ENCODE peak calls at places on chromosomes 6 and 20, in ten cellular contexts. X is psoas muscle; W is CD8-positive, alpha-beta T cell; R is neural progenitor cell; Z is BE2C; J is CD8-positive, alpha-beta memory T cell; M is tibial nerve; N is GM23338; A is ascending aorta; D is right atrium auricular region. T is an unnamed sample.

GRCh38 chr6:131733376-131734016 is 22.7 kb upstream of the CTAGE9 start:
- DNase-seq in X (no peak), W (no peak), R (no peak), Z (no peak), J (no peak), M (no peak), N (no peak), A (no peak), D (no peak), T (peak; percentile 22)

GRCh38 chr20:5480824-5481600 is 164.3 kb upstream of the PROKR2 start:
- DNase-seq in X (no peak), W (no peak), R (no peak), Z (no peak), J (no peak), M (no peak), N (no peak), A (no peak), D (no peak), T (no peak)

GRCh38 chr20:25296094-25297093 is 48.5 kb downstream of the PYGB start:
- DNase-seq in X (no peak), W (no peak), R (peak; percentile 34), Z (peak; percentile 55), J (no peak), M (no peak), N (peak; percentile 47), A (no peak), D (no peak), T (no peak)

GRCh38 chr6:121216928-121217327 is 117.4 kb downstream of the TBC1D32 start:
- DNase-seq in X (no peak), W (no peak), R (no peak), Z (no peak), J (no peak), M (no peak), N (no peak), A (no peak), D (no peak), T (no peak)

GRCh38 chr20:53930651-53931504 is 139.5 kb downstream of the BCAS1 start:
- DNase-seq in X (no peak), W (no peak), R (no peak), Z (no peak), J (no peak), M (no peak), N (no peak), A (no peak), D (no peak), T (no peak)

GRCh38 chr6:135030056-135030473 is 24.6 kb downstream of the HBS1L start:
- DNase-seq in X (no peak), W (no peak), R (no peak), Z (no peak), J (no peak), M (no peak), N (no peak), A (no peak), D (no peak), T (no peak)

GRCh38 chr6:105902401-105903031 is 183.6 kb upstream of the PRDM1 start:
- DNase-seq in X (no peak), W (no peak), R (peak; percentile 63), Z (no peak), J (no peak), M (no peak), N (no peak), A (no peak), D (no peak), T (no peak)

GRCh38 chr6:135258970-135259369 is 77.9 kb downstream of the MYB start:
- DNase-seq in X (no peak), W (no peak), R (no peak), Z (no peak), J (no peak), M (no peak), N (no peak), A (no peak), D (no peak), T (no peak)

GRCh38 chr6:158566207-158566818 is 6.4 kb downstream of the TMEM181 start:
- DNase-seq in X (no peak), W (no peak), R (no peak), Z (no peak), J (no peak), M (no peak), N (no peak), A (no peak), D (no peak), T (no peak)

GRCh38 chr6:158568549-158568948 is 8.7 kb downstream of the TMEM181 start:
- DNase-seq in X (no peak), W (no peak), R (peak; percentile 29), Z (no peak), J (no peak), M (no peak), N (no peak), A (no peak), D (no peak), T (no peak)

GRCh38 chr6:158567152-158567551 is 7.3 kb downstream of the TMEM181 start:
- DNase-seq in X (no peak), W (no peak), R (no peak), Z (no peak), J (no peak), M (no peak), N (no peak), A (no peak), D (no peak), T (no peak)

GRCh38 chr6:158569036-158569435 is 9.1 kb downstream of the TMEM181 start:
- DNase-seq in X (no peak), W (no peak), R (no peak), Z (no peak), J (no peak), M (no peak), N (no peak), A (no peak), D (no peak), T (no peak)

GRCh38 chr6:158567871-158568401 is 8.0 kb downstream of the TMEM181 start:
- DNase-seq in X (no peak), W (peak; percentile 59), R (no peak), Z (no peak), J (no peak), M (no peak), N (no peak), A (no peak), D (no peak), T (no peak)
- H3K4me1 ChIP-seq in X (no peaks in the 10 kb centered on the region), W (peaks cover 46% of the 10 kb centered on the region), R (peaks cover 6% of the 10 kb centered on the region), Z (no peaks in the 10 kb centered on the region), J (peaks cover 70% of the 10 kb centered on the region), M (no peaks in the 10 kb centered on the region), N (peaks cover 3% of the 10 kb centered on the region), A (no peaks in the 10 kb centered on the region), D (no peaks in the 10 kb centered on the region), T (peaks cover 21% of the 10 kb centered on the region)

GRCh38 chr20:16729080-16729479 is 746 bp upstream of the SNRPB2 start:
- DNase-seq in X (no peak), W (no peak), R (no peak), Z (no peak), J (no peak), M (no peak), N (no peak), A (no peak), D (no peak), T (no peak)
- H3K4me3 ChIP-seq in X (peak overlapping the region; percentile 71), W (peak overlapping the region; percentile 84), R (peak overlapping the region; percentile 88), Z (peak overlapping the region; percentile 94), J (peak overlapping the region; percentile 94), M (peak overlapping the region; percentile 64), N (peak overlapping the region; percentile 97), A (peak overlapping the region; percentile 80), D (peak overlapping the region; percentile 85), T (no peak overlapping the region)

GRCh38 chr6:142802124-142802523 is 142.9 kb downstream of the HIVEP2 start:
- DNase-seq in X (peak; percentile 21), W (no peak), R (no peak), Z (no peak), J (no peak), M (no peak), N (peak; percentile 41), A (no peak), D (no peak), T (no peak)

GRCh38 chr6:142805042-142805441 is 139.9 kb downstream of the HIVEP2 start:
- DNase-seq in X (no peak), W (no peak), R (no peak), Z (no peak), J (no peak), M (no peak), N (no peak), A (no peak), D (no peak), T (no peak)

GRCh38 chr6:142804490-142804889 is 140.5 kb downstream of the HIVEP2 start:
- DNase-seq in X (no peak), W (no peak), R (no peak), Z (no peak), J (no peak), M (no peak), N (no peak), A (no peak), D (no peak), T (no peak)

GRCh38 chr6:142803027-142803426 is 141.9 kb downstream of the HIVEP2 start:
- DNase-seq in X (no peak), W (no peak), R (no peak), Z (no peak), J (no peak), M (no peak), N (no peak), A (no peak), D (no peak), T (no peak)

GRCh38 chr6:142803495-142804049 is 141.4 kb downstream of the HIVEP2 start:
- DNase-seq in X (no peak), W (no peak), R (no peak), Z (no peak), J (no peak), M (no peak), N (no peak), A (no peak), D (no peak), T (no peak)
- H3K4me1 ChIP-seq in X (peaks cover 38% of the 10 kb centered on the region), W (peaks cover 21% of the 10 kb centered on the region), R (no peaks in the 10 kb centered on the region), Z (no peaks in the 10 kb centered on the region), J (peaks cover 14% of the 10 kb centered on the region), M (no peaks in the 10 kb centered on the region), N (no peaks in the 10 kb centered on the region), A (no peaks in the 10 kb centered on the region), D (no peaks in the 10 kb centered on the region), T (no peaks in the 10 kb centered on the region)

GRCh38 chr6:43817192-43817591 is 47.2 kb downstream of the VEGFA start:
- DNase-seq in X (peak; percentile 65), W (no peak), R (peak; percentile 40), Z (peak; percentile 72), J (no peak), M (no peak), N (peak; percentile 74), A (no peak), D (no peak), T (peak; percentile 51)

GRCh38 chr6:43811101-43812099 is 41.4 kb downstream of the VEGFA start:
- DNase-seq in X (no peak), W (no peak), R (no peak), Z (no peak), J (no peak), M (no peak), N (no peak), A (no peak), D (no peak), T (no peak)

GRCh38 chr6:43814865-43815264 is 44.9 kb downstream of the VEGFA start:
- DNase-seq in X (no peak), W (no peak), R (no peak), Z (no peak), J (no peak), M (no peak), N (no peak), A (no peak), D (no peak), T (no peak)

GRCh38 chr6:43812850-43813584 is 43.0 kb downstream of the VEGFA start:
- DNase-seq in X (no peak), W (no peak), R (peak; percentile 18), Z (no peak), J (peak; percentile 13), M (no peak), N (no peak), A (no peak), D (no peak), T (peak; percentile 55)

DNA sequence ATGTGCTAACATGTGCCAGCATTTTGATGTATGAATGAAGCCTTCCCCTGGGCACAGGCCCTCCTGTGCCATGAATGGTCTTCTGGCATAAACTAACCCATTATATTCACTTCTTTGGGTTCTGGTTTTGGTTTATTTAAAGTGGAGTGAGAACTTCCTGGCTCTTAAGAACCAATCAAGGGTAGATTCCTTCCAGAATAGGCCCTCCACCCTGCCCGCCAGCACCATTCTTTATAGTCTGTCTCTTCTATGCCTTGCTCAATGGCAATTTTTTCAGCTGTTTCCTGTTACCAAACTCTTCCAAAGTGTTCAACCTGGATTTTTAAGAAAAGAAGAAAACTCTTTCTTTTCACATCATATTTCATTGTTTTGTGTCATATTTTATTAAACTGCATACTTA is 44.1 kb downstream of the VEGFA start:
- DNase-seq in X (no peak), W (no peak), R (no peak), Z (no peak), J (no peak), M (no peak), N (no peak), A (no peak), D (no peak), T (no peak)
- H3K4me3 ChIP-seq in X (no peak overlapping the region), W (no peak overlapping the region), R (no peak overlapping the region), Z (no peak overlapping the region), J (no peak overlapping the region), M (no peak overlapping the region), N (no peak overlapping the region), A (no peak overlapping the region), D (no peak overlapping the region), T (no peak overlapping the region)

T was measured in pancreas.